ENCODE peak calls at places on chromosomes 13 and 19, in four cellular contexts. M is GM12878, G is K562, J is HepG2. V is an unnamed sample.

GRCh38 chr13:83377486-83377885 is 504.8 kb downstream of the SLITRK1 start:
- DNase-seq in M (no peak), G (no peak), J (no peak), V (no peak)

GRCh38 chr19:16370671-16371391 is 46.2 kb downstream of the KLF2 start:
- DNase-seq in M (no peak), G (no peak), J (no peak), V (no peak)

GRCh38 chr13:85148009-85148408 is 651.2 kb downstream of the SLITRK6 start:
- DNase-seq in M (no peak), G (no peak), J (peak), V (no peak)

GRCh38 chr19:57559008-57559403 is 657 bp downstream of the ZNF550 start:
- DNase-seq in M (no peak), G (peak), J (peak), V (no peak)

GRCh38 chr19:54430306-54431254 is 15.3 kb downstream of the TTYH1 start:
- DNase-seq in M (no peak), G (peak), J (no peak), V (no peak)

GRCh38 chr13:60019119-60019993 is 144.4 kb downstream of the DIAPH3 start:
- DNase-seq in M (peak), G (no peak), J (peak), V (no peak)

GRCh38 chr19:30174357-30174645 is 197.9 kb upstream of the ZNF536 start:
- DNase-seq in M (no peak), G (no peak), J (no peak), V (no peak)

GRCh38 chr19:36030264-36031148 is 2.2 kb downstream of the CLIP3 start:
- DNase-seq in M (peak), G (no peak), J (no peak), V (no peak)

GRCh38 chr19:5480427-5480836 is 25.2 kb downstream of the ZNRF4 start:
- DNase-seq in M (no peak), G (peak), J (peak), V (peak)

GRCh38 chr13:92074658-92075057 is 676.2 kb downstream of the GPC5 start:
- DNase-seq in M (no peak), G (no peak), J (peak), V (no peak)

GRCh38 chr19:13887039-13887438 is 10.1 kb downstream of the NANOS3 start:
- DNase-seq in M (no peak), G (no peak), J (no peak), V (no peak)

GRCh38 chr13:112066624-112067004 is 335 bp upstream of the SOX1 start:
- DNase-seq in M (no peak), G (no peak), J (no peak), V (peak)

GRCh38 chr13:101217086-101217485 is 199.2 kb downstream of the NALCN start:
- DNase-seq in M (no peak), G (no peak), J (no peak), V (no peak)

GRCh38 chr13:46071590-46072249 is 19.2 kb upstream of the ZC3H13 start:
- DNase-seq in M (peak), G (no peak), J (peak), V (no peak)

GRCh38 chr13:27406178-27406939 is 18.1 kb upstream of the GTF3A start:
- DNase-seq in M (no peak), G (peak), J (peak), V (no peak)
- TF ChIP-seq HDAC6 in M (no peak), G (no peak), J (no peak), V (no peak)

DNA sequence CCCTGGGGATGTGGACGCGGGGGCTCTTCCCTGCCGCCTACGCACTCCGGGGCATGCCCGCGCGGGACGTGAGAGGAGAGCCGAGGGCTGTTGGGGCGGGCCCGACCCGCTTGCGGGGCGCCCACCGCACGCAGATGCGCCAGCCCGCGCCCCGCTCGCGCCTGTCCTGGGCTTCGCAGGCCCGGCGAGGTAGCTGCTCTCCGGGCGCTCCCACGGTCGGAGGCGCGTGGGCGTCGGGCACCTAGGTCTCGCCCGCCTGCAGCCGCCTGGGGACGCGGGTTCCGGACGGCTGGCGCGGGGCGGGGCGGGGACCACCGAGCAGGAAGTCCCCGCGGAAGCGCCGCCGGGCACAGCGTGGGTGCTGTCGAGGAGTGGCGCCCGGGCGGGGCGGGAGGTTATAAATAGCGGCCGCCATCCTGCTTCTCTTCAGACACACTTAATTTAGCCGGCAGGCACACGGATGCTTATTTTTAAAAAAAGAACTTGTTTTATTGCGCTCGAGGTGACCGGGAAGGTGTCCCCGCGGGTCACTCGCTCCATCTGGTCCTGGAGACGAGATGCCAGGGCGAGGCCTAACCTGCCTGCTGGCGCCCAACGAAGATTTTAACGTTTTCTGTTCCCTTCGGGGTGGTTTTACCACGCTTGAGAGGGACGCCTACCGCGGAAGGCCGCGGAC is 561 bp upstream of the GJA3 start:
- DNase-seq in M (no peak), G (no peak), J (no peak), V (no peak)
- TF ChIP-seq EZH2 in M (no peak), G (no peak), J (no peak), V (peak)

GRCh38 chr13:97142452-97142851 is 79.7 kb upstream of the MBNL2 start:
- DNase-seq in M (no peak), G (peak), J (peak), V (no peak)
- TF ChIP-seq HDAC6 in M (no peak), G (no peak), J (no peak), V (no peak)

DNA sequence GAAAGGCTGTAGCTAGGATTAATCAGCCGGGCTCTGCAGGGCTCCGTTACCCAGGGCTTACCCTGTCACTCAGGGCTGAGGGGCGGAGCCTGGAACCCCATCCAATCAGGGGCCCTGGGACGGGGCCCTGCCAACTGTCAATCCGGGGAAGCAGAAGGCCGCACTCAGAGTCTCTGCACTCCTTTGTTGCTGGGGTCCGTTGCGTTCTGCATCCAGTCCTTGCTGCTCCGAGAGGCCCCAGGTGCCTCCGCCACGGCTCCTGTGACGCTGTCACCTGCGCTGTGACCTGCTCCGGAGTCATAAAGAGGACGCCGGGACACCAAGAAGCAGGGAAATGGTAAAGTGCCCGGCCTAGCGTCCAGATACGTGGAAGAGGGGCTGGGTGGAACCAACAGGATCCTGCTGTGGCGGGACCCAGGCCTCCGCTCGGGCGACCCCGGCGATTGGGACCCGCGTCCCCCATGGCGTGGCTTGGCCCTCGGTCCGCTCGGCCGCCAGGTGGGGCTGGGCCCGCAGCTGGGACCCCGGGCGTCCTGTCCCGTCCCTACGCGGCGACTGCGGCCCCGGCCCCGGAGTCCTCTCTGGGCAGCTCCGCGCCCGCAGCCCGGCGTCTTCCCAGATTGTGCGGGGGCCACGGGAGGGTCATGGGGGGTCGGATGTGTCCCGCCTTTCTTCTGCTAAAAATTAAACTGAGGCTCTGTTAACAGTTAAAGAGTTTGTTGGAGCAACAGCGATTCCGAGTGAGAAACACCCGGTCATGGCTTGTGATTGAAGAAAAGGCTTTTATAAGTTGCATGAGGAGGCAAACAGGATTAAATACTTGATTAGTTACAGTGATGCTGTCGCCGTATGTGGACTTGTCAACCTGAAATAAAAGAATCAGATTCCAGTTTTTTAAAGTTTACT is at the start of gene ZNF491:
- DNase-seq in M (no peak), G (peak), J (peak), V (peak)
- TF ChIP-seq EZH2 in M (no peak), G (no peak), J (no peak), V (no peak)

GRCh38 chr19:3216874-3217273 is 7.6 kb upstream of the CELF5 start:
- DNase-seq in M (no peak), G (no peak), J (no peak), V (no peak)
- TF ChIP-seq HDAC6 in M (no peak), G (no peak), J (no peak), V (no peak)

DNA sequence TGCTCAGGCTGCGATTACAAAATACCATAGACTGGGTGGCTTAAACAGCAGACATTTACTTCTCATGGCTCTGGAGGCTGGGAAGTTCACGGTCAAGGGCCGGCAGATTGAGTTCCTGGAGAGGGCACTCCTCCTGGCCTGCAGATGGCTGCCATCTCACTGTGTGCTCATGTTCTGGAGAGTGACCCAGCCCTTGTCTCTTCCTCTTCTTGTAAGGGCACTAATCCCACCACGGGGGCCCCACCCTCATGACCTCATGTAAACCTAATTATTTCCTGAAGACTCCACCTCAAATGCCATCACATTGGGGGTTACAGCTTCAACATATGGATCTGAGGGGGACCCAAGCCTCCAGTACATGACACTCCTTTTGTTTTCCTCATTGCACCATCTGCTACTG is 56.0 kb upstream of the CLDN10 start:
- DNase-seq in M (no peak), G (no peak), J (no peak), V (no peak)
- TF ChIP-seq EZH2 in M (no peak), G (no peak), J (no peak), V (no peak)

GRCh38 chr13:31485183-31485582 is 254.1 kb upstream of the RXFP2 start:
- DNase-seq in M (no peak), G (no peak), J (no peak), V (no peak)
- TF ChIP-seq HDAC6 in M (no peak), G (no peak), J (no peak), V (no peak)

GRCh38 chr19:51016798-51017683 is 2.5 kb downstream of the KLK10 start:
- DNase-seq in M (no peak), G (peak), J (peak), V (peak)
- TF ChIP-seq EZH2 in M (no peak), G (no peak), J (no peak), V (peak)

GRCh38 chr19:45767881-45768643 is 990 bp downstream of the SIX5 start:
- DNase-seq in M (no peak), G (peak), J (peak), V (no peak)
- TF ChIP-seq HDAC6 in M (peak), G (peak), J (no peak), V (no peak)

V was measured in H1.